ENCODE peak calls at places on chromosomes 5 and 9, in four cellular contexts. Q, U, Z and S are unnamed samples.

GRCh38 chr9:121992571-121993212 is 100.4 kb downstream of the TTLL11 start:
- DNase-seq in Z (peak; percentile 57), Q (peak; percentile 82), U (peak; percentile 69), S (no peak)

GRCh38 chr9:97714435-97714834 is 17.3 kb upstream of the XPA start:
- DNase-seq in Z (peak; percentile 77), U (no peak), Q (peak; percentile 56), S (peak; percentile 80)

GRCh38 chr9:16221350-16221749 is 649.1 kb downstream of the BNC2 start:
- DNase-seq in Z (no peak), U (no peak), Q (no peak), S (no peak)

GRCh38 chr9:107504585-107505455 is 15.3 kb upstream of the KLF4 start:
- DNase-seq in Z (peak; percentile 83), Q (peak; percentile 93), U (peak; percentile 96), S (peak; percentile 82)

GRCh38 chr5:100546041-100546440 is 10.9 kb downstream of the FAM174A start:
- DNase-seq in Z (no peak), U (no peak), Q (no peak), S (no peak)

GRCh38 chr5:98341038-98341710 is 432.3 kb upstream of the RGMB start:
- DNase-seq in Z (peak; percentile 97), Q (peak; percentile 99), U (no peak), S (no peak)

GRCh38 chr5:10354048-10354872 is 765 bp downstream of the MARCHF6 start:
- DNase-seq in Q (peak; percentile 50), Z (peak; percentile 52), U (peak; percentile 33), S (peak; percentile 60)

GRCh38 chr5:154618696-154619095 is 136.5 kb upstream of the LARP1 start:
- DNase-seq in U (no peak), Z (no peak), Q (no peak), S (no peak)

GRCh38 chr9:99748690-99749089 is 73.0 kb upstream of the NR4A3 start:
- DNase-seq in U (no peak), Z (no peak), Q (no peak), S (no peak)

GRCh38 chr9:2181794-2182193 is 166.6 kb downstream of the SMARCA2 start:
- DNase-seq in Z (no peak), Q (peak; percentile 7), U (no peak), S (peak; percentile 2)

GRCh38 chr5:132459031-132459982 is 31.3 kb downstream of the IRF1 start:
- DNase-seq in Q (peak; percentile 75), Z (peak; percentile 88), U (no peak), S (peak; percentile 99)

GRCh38 chr5:176410486-176411180 is 5.7 kb downstream of the CLTB start:
- DNase-seq in Z (no peak), Q (no peak), U (no peak), S (no peak)

GRCh38 chr5:179605026-179605833 is 18.2 kb downstream of the HNRNPH1 start:
- DNase-seq in Q (peak; percentile 51), U (no peak), Z (no peak), S (no peak)

GRCh38 chr5:53334431-53334941 is 145.9 kb upstream of the FST start:
- DNase-seq in Z (peak; percentile 85), Q (peak; percentile 87), U (no peak), S (no peak)

GRCh38 chr5:126471875-126472537 is 48.8 kb downstream of the GRAMD2B start:
- DNase-seq in Z (peak; percentile 84), U (no peak), Q (peak; percentile 88), S (peak; percentile 38)

DNA sequence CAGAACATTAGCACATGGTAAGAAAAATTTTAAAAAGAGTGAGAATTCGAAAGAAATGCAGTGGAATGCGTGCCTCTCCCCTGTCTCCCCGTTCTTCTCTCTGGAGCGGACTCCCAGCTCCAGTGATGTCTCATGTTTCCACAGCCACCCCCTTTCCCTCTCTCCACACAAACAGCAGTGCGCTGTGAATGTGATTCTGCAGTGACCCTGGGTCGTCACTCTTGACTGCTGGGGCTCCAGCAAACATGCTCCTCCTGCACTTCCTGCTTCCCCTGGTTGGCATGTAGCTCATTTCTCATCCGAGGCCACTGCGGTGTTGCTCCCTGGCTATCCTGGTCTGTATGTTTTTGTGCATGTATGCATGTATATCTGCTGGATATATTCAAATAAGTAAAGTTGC is 13.3 kb downstream of the PHF2 start:
- DNase-seq in Z (peak; percentile 29), Q (peak; percentile 52), U (no peak), S (no peak)
- H3K27ac ChIP-seq in Z (no peak overlapping the region), Q (no peak overlapping the region), U (no peak overlapping the region), S (no peak overlapping the region)

GRCh38 chr9:73199886-73200285 is 48.2 kb downstream of the ANXA1 start:
- DNase-seq in Z (no peak), U (peak; percentile 51), Q (no peak), S (no peak)

GRCh38 chr9:73199448-73199847 is 47.8 kb downstream of the ANXA1 start:
- DNase-seq in Z (no peak), Q (no peak), U (no peak), S (no peak)

GRCh38 chr9:73200694-73201432 is 49.2 kb downstream of the ANXA1 start:
- DNase-seq in Z (peak; percentile 15), Q (peak; percentile 23), U (no peak), S (no peak)

GRCh38 chr9:73204910-73205309 is 53.2 kb downstream of the ANXA1 start:
- DNase-seq in Z (no peak), U (no peak), Q (no peak), S (no peak)

DNA sequence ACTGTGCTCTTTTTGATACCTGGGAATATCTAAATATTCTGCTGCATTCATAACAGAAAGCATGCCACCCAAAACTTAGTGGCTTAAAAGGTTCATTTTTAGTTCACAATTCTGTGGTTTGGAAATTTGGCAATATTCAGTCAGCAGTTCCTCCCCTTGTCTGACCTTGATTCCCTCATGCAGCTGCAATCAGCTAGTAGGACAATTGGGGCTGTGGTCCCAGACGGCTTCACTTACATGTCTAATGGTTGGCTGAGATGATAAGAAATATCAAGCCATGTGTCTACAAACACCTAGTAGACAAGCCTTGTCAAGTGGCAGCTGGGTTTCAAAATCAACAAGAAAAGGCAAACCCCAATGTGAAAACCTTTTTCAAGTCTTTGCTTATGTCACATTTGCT is 51.3 kb downstream of the ANXA1 start:
- DNase-seq in U (no peak), Z (peak; percentile 9), Q (no peak), S (no peak)
- H3K4me3 ChIP-seq in U (no peak overlapping the region), Z (no peak overlapping the region), Q (no peak overlapping the region), S (no peak overlapping the region)

DNA sequence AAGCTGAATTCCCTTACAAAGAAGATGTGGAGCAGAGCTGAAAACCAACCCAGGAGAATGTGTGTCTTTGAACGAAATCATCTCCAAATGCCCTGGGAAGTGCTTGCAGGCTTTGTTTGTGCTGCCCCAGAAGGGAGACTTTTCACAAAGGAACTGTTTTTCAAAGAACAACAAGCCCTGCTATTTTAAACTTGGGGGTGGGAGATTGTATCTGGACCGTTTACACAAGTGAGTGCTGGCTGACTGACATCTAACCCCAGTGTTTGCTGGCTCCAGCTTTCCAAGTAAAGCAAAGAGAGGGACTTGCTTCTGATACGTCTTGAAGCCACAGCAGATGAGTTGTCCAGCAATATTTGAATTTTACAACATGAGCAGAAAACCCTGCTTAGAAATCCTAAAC is 1.6 kb downstream of the ADAMTS12 start:
- DNase-seq in Q (peak; percentile 41), Z (peak; percentile 37), U (no peak), S (peak; percentile 1)
- H3K4me1 ChIP-seq in Q (peaks cover 19% of the 10 kb centered on the region), Z (peaks cover 11% of the 10 kb centered on the region), U (peaks cover 36% of the 10 kb centered on the region), S (peaks cover 37% of the 10 kb centered on the region)

GRCh38 chr9:35797311-35798109 is 6.1 kb downstream of the NPR2 start:
- DNase-seq in Z (peak; percentile 38), Q (peak; percentile 18), U (no peak), S (no peak)

GRCh38 chr9:35806101-35806500 is 6.0 kb downstream of the SPAG8 start:
- DNase-seq in Z (no peak), Q (no peak), U (no peak), S (no peak)

GRCh38 chr9:35800530-35800929 is 9.1 kb downstream of the NPR2 start:
- DNase-seq in Q (no peak), U (no peak), Z (no peak), S (no peak)

GRCh38 chr9:35798658-35799366 is 7.4 kb downstream of the NPR2 start:
- DNase-seq in Z (peak; percentile 62), U (no peak), Q (peak; percentile 76), S (peak; percentile 61)

GRCh38 chr9:35801328-35802128 is 10.1 kb downstream of the NPR2 start:
- DNase-seq in U (no peak), Q (no peak), Z (no peak), S (no peak)
- H3K27ac ChIP-seq in U (no peak overlapping the region), Q (no peak overlapping the region), Z (no peak overlapping the region), S (no peak overlapping the region)

DNA sequence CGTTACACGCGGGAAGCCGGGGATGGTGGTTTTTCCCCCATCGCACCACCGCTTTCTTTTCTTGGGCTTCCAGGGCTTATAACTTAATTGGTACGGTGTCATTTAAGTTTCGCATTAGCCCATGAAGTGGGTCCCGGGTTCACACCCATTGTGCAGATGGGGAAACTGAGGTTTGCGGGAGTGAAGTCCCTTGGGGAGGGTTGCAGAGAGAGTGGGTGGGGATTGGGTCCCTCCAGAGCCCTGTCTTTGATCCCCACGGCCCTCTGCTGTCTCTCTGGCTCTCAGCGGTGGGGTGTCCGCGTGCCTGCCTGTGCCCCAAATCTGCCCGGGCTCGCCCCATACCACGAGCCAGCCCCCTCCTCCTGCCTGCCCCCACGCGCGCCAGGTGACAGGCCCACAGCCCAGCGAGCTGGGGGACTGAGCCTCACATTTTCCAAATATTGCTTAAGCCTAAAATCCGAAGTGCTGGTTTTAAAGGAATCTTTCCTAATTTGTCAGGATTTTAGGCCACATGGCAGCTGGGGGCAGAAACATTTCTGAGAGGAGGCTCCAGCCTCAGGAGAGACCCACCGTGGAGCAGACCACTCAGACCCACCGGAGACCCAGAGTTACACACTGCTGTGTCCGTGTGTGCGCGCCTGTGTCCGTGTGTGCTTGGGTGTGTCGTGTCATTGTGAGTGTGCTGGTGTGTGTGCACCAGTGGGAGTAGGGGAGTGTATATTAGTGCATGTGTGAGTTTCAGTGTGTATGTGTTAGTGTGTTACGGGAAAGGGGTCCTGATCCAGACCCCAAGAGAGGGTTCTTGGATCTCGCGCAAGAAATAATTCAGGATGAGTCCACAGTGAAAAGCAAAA is 159.5 kb upstream of the IER5L start:
- DNase-seq in Z (no peak), Q (no peak), U (no peak), S (no peak)
- H3K4me3 ChIP-seq in Z (no peak overlapping the region), Q (no peak overlapping the region), U (no peak overlapping the region), S (no peak overlapping the region)